ENCODE peak calls at places on chromosomes 12 and 14, in four cellular contexts. One of them, this sample, is unnamed.
A peak's percentile ranks its signal among the peaks of the same experiment; 100 is the strongest.

GRCh38 chr12:95215925-95216324 is 1.3 kb downstream of the FGD6 start:
- DNase-seq in gastrocnemius medialis: no peak
- DNase-seq in body of pancreas: no peak
- DNase-seq in K562: peak; percentile 26
- DNase-seq in this sample: no peak

GRCh38 chr14:23548351-23549318 is 2.9 kb downstream of the ZFHX2 start:
- DNase-seq in gastrocnemius medialis: no peak
- DNase-seq in body of pancreas: no peak
- DNase-seq in K562: no peak
- DNase-seq in this sample: no peak

GRCh38 chr14:100617715-100618693 is 30.8 kb upstream of the BEGAIN start:
- DNase-seq in gastrocnemius medialis: no peak
- DNase-seq in body of pancreas: no peak
- DNase-seq in K562: no peak
- DNase-seq in this sample: peak; percentile 58

GRCh38 chr14:89607453-89607852 is 190.4 kb upstream of the FOXN3 start:
- DNase-seq in gastrocnemius medialis: no peak
- DNase-seq in body of pancreas: no peak
- DNase-seq in K562: no peak
- DNase-seq in this sample: no peak

GRCh38 chr12:111033281-111034147 is 113.1 kb upstream of the MYL2 start:
- DNase-seq in gastrocnemius medialis: no peak
- DNase-seq in body of pancreas: no peak
- DNase-seq in K562: no peak
- DNase-seq in this sample: no peak

GRCh38 chr14:54529811-54530210 is 20.1 kb downstream of the CGRRF1 start:
- DNase-seq in gastrocnemius medialis: no peak
- DNase-seq in body of pancreas: no peak
- DNase-seq in K562: no peak
- DNase-seq in this sample: no peak

GRCh38 chr14:69855180-69855817 is 23.9 kb upstream of the SMOC1 start:
- DNase-seq in gastrocnemius medialis: no peak
- DNase-seq in body of pancreas: no peak
- DNase-seq in K562: no peak
- DNase-seq in this sample: no peak

GRCh38 chr14:94536836-94537235 is 24.4 kb upstream of the SERPINA4 start:
- DNase-seq in gastrocnemius medialis: no peak
- DNase-seq in body of pancreas: no peak
- DNase-seq in K562: peak; percentile 2
- DNase-seq in this sample: no peak

GRCh38 chr12:14841761-14842160 is 1.6 kb downstream of the ART4 start:
- DNase-seq in gastrocnemius medialis: peak; percentile 31
- DNase-seq in body of pancreas: peak; percentile 68
- DNase-seq in K562: no peak
- DNase-seq in this sample: peak; percentile 87

GRCh38 chr12:88650715-88651114 is 70.4 kb upstream of the KITLG start:
- DNase-seq in gastrocnemius medialis: no peak
- DNase-seq in body of pancreas: no peak
- DNase-seq in K562: no peak
- DNase-seq in this sample: no peak

GRCh38 chr12:13258717-13259119 is 62.2 kb downstream of the EMP1 start:
- DNase-seq in gastrocnemius medialis: no peak
- DNase-seq in body of pancreas: no peak
- DNase-seq in K562: no peak
- DNase-seq in this sample: no peak

GRCh38 chr12:45138609-45139008 is 77.3 kb upstream of the ANO6 start:
- DNase-seq in gastrocnemius medialis: no peak
- DNase-seq in body of pancreas: no peak
- DNase-seq in K562: no peak
- DNase-seq in this sample: no peak

GRCh38 chr14:104265918-104266642 is 127.7 kb downstream of the KIF26A start:
- DNase-seq in gastrocnemius medialis: no peak
- DNase-seq in body of pancreas: no peak
- DNase-seq in K562: no peak
- DNase-seq in this sample: no peak

GRCh38 chr12:104549820-104550480 is 93.2 kb downstream of the CHST11 start:
- DNase-seq in gastrocnemius medialis: no peak
- DNase-seq in body of pancreas: no peak
- DNase-seq in K562: no peak
- DNase-seq in this sample: no peak

GRCh38 chr14:84036863-84037262 is 1493.1 kb upstream of the FLRT2 start:
- DNase-seq in gastrocnemius medialis: no peak
- DNase-seq in body of pancreas: no peak
- DNase-seq in K562: no peak
- DNase-seq in this sample: no peak

GRCh38 chr14:93657875-93658274 is 130.4 kb downstream of the PRIMA1 start:
- DNase-seq in gastrocnemius medialis: no peak
- DNase-seq in body of pancreas: no peak
- DNase-seq in K562: no peak
- DNase-seq in this sample: no peak

GRCh38 chr12:88419794-88420193 is 160.5 kb downstream of the KITLG start:
- DNase-seq in gastrocnemius medialis: no peak
- DNase-seq in body of pancreas: no peak
- DNase-seq in K562: no peak
- DNase-seq in this sample: no peak

GRCh38 chr12:59927041-59927440 is 331.2 kb downstream of the SLC16A7 start:
- DNase-seq in gastrocnemius medialis: no peak
- DNase-seq in body of pancreas: no peak
- DNase-seq in K562: no peak
- DNase-seq in this sample: no peak

GRCh38 chr12:119444462-119445044 is 110.0 kb downstream of the CCDC60 start:
- DNase-seq in gastrocnemius medialis: peak; percentile 16
- DNase-seq in body of pancreas: peak; percentile 29
- DNase-seq in K562: peak; percentile 82
- DNase-seq in this sample: peak; percentile 55

GRCh38 chr14:105492966-105493871 is 2.2 kb downstream of the TEDC1 start:
- DNase-seq in gastrocnemius medialis: peak; percentile 4
- DNase-seq in body of pancreas: peak; percentile 7
- DNase-seq in K562: no peak
- DNase-seq in this sample: peak; percentile 48

GRCh38 chr14:91306547-91306946 is 62.0 kb upstream of the GPR68 start:
- DNase-seq in gastrocnemius medialis: no peak
- DNase-seq in body of pancreas: no peak
- DNase-seq in K562: no peak
- DNase-seq in this sample: no peak

GRCh38 chr14:61677469-61677868 is 17.8 kb upstream of the HIF1A start:
- DNase-seq in gastrocnemius medialis: no peak
- DNase-seq in body of pancreas: no peak
- DNase-seq in K562: no peak
- DNase-seq in this sample: no peak

GRCh38 chr12:122322501-122322900 is 56.2 kb upstream of the VPS33A start:
- DNase-seq in gastrocnemius medialis: no peak
- DNase-seq in body of pancreas: no peak
- DNase-seq in K562: no peak
- DNase-seq in this sample: no peak

GRCh38 chr12:51132693-51133092 is 40.2 kb downstream of the TFCP2 start:
- DNase-seq in gastrocnemius medialis: no peak
- DNase-seq in body of pancreas: no peak
- DNase-seq in K562: no peak
- DNase-seq in this sample: no peak

GRCh38 chr14:23068792-23069412 is 11.6 kb upstream of the CDH24 start:
- DNase-seq in gastrocnemius medialis: peak; percentile 69
- DNase-seq in body of pancreas: peak; percentile 87
- DNase-seq in K562: peak; percentile 91
- DNase-seq in this sample: no peak

GRCh38 chr14:22839159-22839779 is 2.9 kb downstream of the MMP14 start:
- DNase-seq in gastrocnemius medialis: no peak
- DNase-seq in body of pancreas: no peak
- DNase-seq in K562: no peak
- DNase-seq in this sample: no peak

GRCh38 chr12:108640802-108641445 is 7.2 kb upstream of the SELPLG start:
- DNase-seq in gastrocnemius medialis: no peak
- DNase-seq in body of pancreas: peak; percentile 46
- DNase-seq in K562: peak; percentile 93
- DNase-seq in this sample: no peak

GRCh38 chr12:121300083-121300819 is 3.7 kb upstream of the CAMKK2 start:
- DNase-seq in gastrocnemius medialis: no peak
- DNase-seq in body of pancreas: no peak
- DNase-seq in K562: no peak
- DNase-seq in this sample: no peak

GRCh38 chr14:23537351-23538048 is 14.1 kb downstream of the ZFHX2 start:
- DNase-seq in gastrocnemius medialis: no peak
- DNase-seq in body of pancreas: no peak
- DNase-seq in K562: no peak
- DNase-seq in this sample: no peak

GRCh38 chr12:40946612-40947194 is 241.4 kb upstream of the PDZRN4 start:
- DNase-seq in gastrocnemius medialis: no peak
- DNase-seq in body of pancreas: no peak
- DNase-seq in K562: peak; percentile 29
- DNase-seq in this sample: no peak

GRCh38 chr14:101064718-101065117 is 161.2 kb upstream of the RTL1 start:
- DNase-seq in gastrocnemius medialis: no peak
- DNase-seq in body of pancreas: no peak
- DNase-seq in K562: no peak
- DNase-seq in this sample: no peak

GRCh38 chr12:13121568-13121967 is 18.1 kb upstream of the GSG1 start:
- DNase-seq in gastrocnemius medialis: no peak
- DNase-seq in body of pancreas: no peak
- DNase-seq in K562: no peak
- DNase-seq in this sample: no peak

GRCh38 chr14:78752789-78753188 is 582.6 kb downstream of the NRXN3 start:
- DNase-seq in gastrocnemius medialis: no peak
- DNase-seq in body of pancreas: peak; percentile 40
- DNase-seq in K562: no peak
- DNase-seq in this sample: no peak

GRCh38 chr14:90569606-90570462 is 173.0 kb downstream of the CALM1 start:
- DNase-seq in gastrocnemius medialis: no peak
- DNase-seq in body of pancreas: no peak
- DNase-seq in K562: no peak
- DNase-seq in this sample: no peak

GRCh38 chr12:96810477-96810876 is 96.6 kb upstream of the NEDD1 start:
- DNase-seq in gastrocnemius medialis: no peak
- DNase-seq in body of pancreas: no peak
- DNase-seq in K562: no peak
- DNase-seq in this sample: no peak

GRCh38 chr12:26226629-26227375 is 31.4 kb downstream of the SSPN start:
- DNase-seq in gastrocnemius medialis: no peak
- DNase-seq in body of pancreas: peak; percentile 54
- DNase-seq in K562: no peak
- DNase-seq in this sample: peak; percentile 46

GRCh38 chr14:94394025-94394493 is 5.7 kb upstream of the SERPINA1 start:
- DNase-seq in gastrocnemius medialis: no peak
- DNase-seq in body of pancreas: no peak
- DNase-seq in K562: no peak
- DNase-seq in this sample: peak; percentile 65

GRCh38 chr12:64729909-64730584 is 29.2 kb downstream of the GNS start:
- DNase-seq in gastrocnemius medialis: no peak
- DNase-seq in body of pancreas: no peak
- DNase-seq in K562: no peak
- DNase-seq in this sample: no peak

GRCh38 chr12:113424915-113425823 is 3.0 kb downstream of the SDSL start:
- DNase-seq in gastrocnemius medialis: no peak
- DNase-seq in body of pancreas: peak; percentile 65
- DNase-seq in K562: peak; percentile 77
- DNase-seq in this sample: no peak

GRCh38 chr12:2739069-2739468 is 55.7 kb upstream of the FKBP4 start:
- DNase-seq in gastrocnemius medialis: no peak
- DNase-seq in body of pancreas: no peak
- DNase-seq in K562: no peak
- DNase-seq in this sample: no peak

GRCh38 chr12:2732290-2732689 is 62.5 kb upstream of the FKBP4 start:
- DNase-seq in gastrocnemius medialis: no peak
- DNase-seq in body of pancreas: no peak
- DNase-seq in K562: no peak
- DNase-seq in this sample: no peak

GRCh38 chr12:2737656-2738241 is 57.0 kb upstream of the FKBP4 start:
- DNase-seq in gastrocnemius medialis: no peak
- DNase-seq in body of pancreas: no peak
- DNase-seq in K562: no peak
- DNase-seq in this sample: no peak

GRCh38 chr12:2733493-2734252 is 61.1 kb upstream of the FKBP4 start:
- DNase-seq in gastrocnemius medialis: no peak
- DNase-seq in body of pancreas: no peak
- DNase-seq in K562: no peak
- DNase-seq in this sample: no peak
- H3K27ac ChIP-seq in gastrocnemius medialis: no peak overlapping the region
- H3K27ac ChIP-seq in body of pancreas: no peak overlapping the region
- H3K27ac ChIP-seq in K562: no peak overlapping the region
- H3K27ac ChIP-seq in this sample: no peak overlapping the region

GRCh38 chr12:56104109-56104814 is at the start of gene PA2G4:
- DNase-seq in gastrocnemius medialis: peak; percentile 98
- DNase-seq in body of pancreas: peak; percentile 98
- DNase-seq in K562: peak; percentile 99
- DNase-seq in this sample: peak; percentile 99
- TF ChIP-seq POLR2A in gastrocnemius medialis: peak; percentile 96
- TF ChIP-seq POLR2A in body of pancreas: peak; percentile 97
- TF ChIP-seq POLR2A in K562: peak; percentile 94
- TF ChIP-seq POLR2A in this sample: peak; percentile 97

GRCh38 chr14:77459072-77459723 is 1.3 kb downstream of the AHSA1 start:
- DNase-seq in gastrocnemius medialis: no peak
- DNase-seq in body of pancreas: peak; percentile 71
- DNase-seq in K562: peak; percentile 80
- DNase-seq in this sample: no peak
- H3K27ac ChIP-seq in gastrocnemius medialis: peak overlapping the region; percentile 96
- H3K27ac ChIP-seq in body of pancreas: no peak overlapping the region
- H3K27ac ChIP-seq in K562: peak overlapping the region; percentile 99
- H3K27ac ChIP-seq in this sample: no peak overlapping the region

GRCh38 chr12:101173197-101173749 is 36.8 kb downstream of the SLC5A8 start:
- DNase-seq in gastrocnemius medialis: no peak
- DNase-seq in body of pancreas: no peak
- DNase-seq in K562: no peak
- DNase-seq in this sample: no peak
- TF ChIP-seq POLR2A in gastrocnemius medialis: no peak
- TF ChIP-seq POLR2A in body of pancreas: no peak
- TF ChIP-seq POLR2A in K562: no peak
- TF ChIP-seq POLR2A in this sample: no peak

GRCh38 chr12:124925117-124925516 is 10.7 kb upstream of the UBC start:
- DNase-seq in gastrocnemius medialis: no peak
- DNase-seq in body of pancreas: no peak
- DNase-seq in K562: no peak
- DNase-seq in this sample: no peak

GRCh38 chr12:124920353-124920935 is 6.0 kb upstream of the UBC start:
- DNase-seq in gastrocnemius medialis: no peak
- DNase-seq in body of pancreas: no peak
- DNase-seq in K562: no peak
- DNase-seq in this sample: no peak

GRCh38 chr12:124921200-124922008 is 7.0 kb upstream of the UBC start:
- DNase-seq in gastrocnemius medialis: no peak
- DNase-seq in body of pancreas: peak; percentile 76
- DNase-seq in K562: peak; percentile 82
- DNase-seq in this sample: peak; percentile 64

GRCh38 chr12:124927325-124928094 is 13.1 kb upstream of the UBC start:
- DNase-seq in gastrocnemius medialis: peak; percentile 80
- DNase-seq in body of pancreas: peak; percentile 95
- DNase-seq in K562: peak; percentile 92
- DNase-seq in this sample: peak; percentile 85

GRCh38 chr12:124923906-124924734 is 9.7 kb upstream of the UBC start:
- DNase-seq in gastrocnemius medialis: no peak
- DNase-seq in body of pancreas: no peak
- DNase-seq in K562: peak; percentile 67
- DNase-seq in this sample: no peak
- H3K27ac ChIP-seq in gastrocnemius medialis: peak overlapping the region; percentile 41
- H3K27ac ChIP-seq in body of pancreas: no peak overlapping the region
- H3K27ac ChIP-seq in K562: peak overlapping the region; percentile 66
- H3K27ac ChIP-seq in this sample: no peak overlapping the region